ENCODE peak calls at places on chromosomes 5 and 9, in ten cellular contexts. F is pancreas; V is IMR-90; M is heart left ventricle; C is BE2C; P is cardiac muscle cell; H is Panc1; I is left lung; R is Peyer's patch; Q is CD4-positive, alpha-beta memory T cell. G is an unnamed sample.

GRCh38 chr5:15620501-15620900 is 120.5 kb downstream of the FBXL7 start:
- DNase-seq in F (no peak), V (peak; percentile 76), M (peak; percentile 35), C (no peak), P (peak; percentile 90), H (no peak), I (no peak), R (no peak), Q (no peak), G (no peak)

GRCh38 chr5:146852089-146852488 is 26.5 kb downstream of the PPP2R2B start:
- DNase-seq in F (no peak), V (no peak), M (no peak), C (no peak), P (no peak), H (no peak), I (no peak), R (no peak), Q (no peak), G (no peak)

GRCh38 chr5:150320048-150320555 is 17.4 kb upstream of the ARSI start:
- DNase-seq in F (peak; percentile 46), V (peak; percentile 78), M (peak; percentile 54), C (peak; percentile 50), P (peak; percentile 88), H (no peak), I (no peak), R (peak; percentile 72), Q (no peak), G (no peak)

GRCh38 chr9:106707722-106708121 is 155.2 kb upstream of the ZNF462 start:
- DNase-seq in F (no peak), V (no peak), M (peak; percentile 51), C (no peak), P (peak; percentile 48), H (no peak), I (no peak), R (no peak), Q (no peak), G (no peak)

GRCh38 chr9:111961575-111961974 is 65.0 kb downstream of the UGCG start:
- DNase-seq in F (peak; percentile 70), V (peak; percentile 86), M (no peak), C (no peak), P (no peak), H (peak; percentile 71), I (no peak), R (peak; percentile 62), Q (no peak), G (no peak)

GRCh38 chr9:92706218-92706940 is 36.4 kb upstream of the IPPK start:
- DNase-seq in F (no peak), V (no peak), M (no peak), C (peak; percentile 68), P (peak; percentile 39), H (peak; percentile 12), I (no peak), R (no peak), Q (peak; percentile 39), G (no peak)

GRCh38 chr5:14676320-14676719 is 11.8 kb downstream of the OTULIN start:
- DNase-seq in F (peak; percentile 38), V (peak; percentile 40), M (peak; percentile 51), C (no peak), P (peak; percentile 49), H (no peak), I (peak; percentile 64), R (peak; percentile 51), Q (no peak), G (no peak)

GRCh38 chr5:1642621-1643061 is 118.9 kb upstream of the LPCAT1 start:
- DNase-seq in F (no peak), V (no peak), M (no peak), C (no peak), P (no peak), H (no peak), I (peak; percentile 72), R (no peak), Q (no peak), G (no peak)

GRCh38 chr5:34749431-34749872 is 89.5 kb upstream of the TTC23L start:
- DNase-seq in F (no peak), V (peak; percentile 89), M (no peak), C (no peak), P (peak; percentile 66), H (no peak), I (no peak), R (no peak), Q (no peak), G (no peak)

GRCh38 chr5:1555011-1555807 is 31.4 kb upstream of the LPCAT1 start:
- DNase-seq in F (no peak), V (peak; percentile 19), M (no peak), C (no peak), P (peak; percentile 81), H (peak; percentile 98), I (peak; percentile 89), R (peak; percentile 46), Q (no peak), G (no peak)

GRCh38 chr9:126623667-126624452 is 10.1 kb downstream of the LMX1B start:
- DNase-seq in F (no peak), V (no peak), M (no peak), C (no peak), P (no peak), H (no peak), I (peak; percentile 54), R (no peak), Q (no peak), G (no peak)

GRCh38 chr5:179817071-179817840 is 3.4 kb upstream of the SQSTM1 start:
- DNase-seq in F (no peak), V (no peak), M (no peak), C (no peak), P (no peak), H (no peak), I (peak; percentile 90), R (no peak), Q (no peak), G (no peak)

GRCh38 chr5:53779541-53779981 is 219.1 kb downstream of the NDUFS4 start:
- DNase-seq in F (no peak), V (peak; percentile 73), M (peak; percentile 54), C (no peak), P (peak; percentile 79), H (no peak), I (no peak), R (no peak), Q (no peak), G (no peak)

GRCh38 chr9:6646028-6646636 is 603 bp upstream of the GLDC start:
- DNase-seq in F (no peak), V (no peak), M (no peak), C (no peak), P (no peak), H (no peak), I (no peak), R (no peak), Q (peak; percentile 7), G (no peak)

GRCh38 chr5:93120771-93121170 is 460.2 kb downstream of the NR2F1-AS1 start:
- DNase-seq in F (no peak), V (no peak), M (no peak), C (no peak), P (no peak), H (no peak), I (no peak), R (no peak), Q (no peak), G (no peak)

GRCh38 chr5:40833712-40834229 is 1.3 kb downstream of the RPL37 start:
- DNase-seq in F (no peak), V (no peak), M (no peak), C (no peak), P (no peak), H (no peak), I (no peak), R (no peak), Q (no peak), G (no peak)

GRCh38 chr5:157100140-157100679 is 8.6 kb downstream of the HAVCR2 start:
- DNase-seq in F (no peak), V (peak; percentile 61), M (no peak), C (no peak), P (peak; percentile 33), H (peak; percentile 18), I (no peak), R (no peak), Q (no peak), G (no peak)

DNA sequence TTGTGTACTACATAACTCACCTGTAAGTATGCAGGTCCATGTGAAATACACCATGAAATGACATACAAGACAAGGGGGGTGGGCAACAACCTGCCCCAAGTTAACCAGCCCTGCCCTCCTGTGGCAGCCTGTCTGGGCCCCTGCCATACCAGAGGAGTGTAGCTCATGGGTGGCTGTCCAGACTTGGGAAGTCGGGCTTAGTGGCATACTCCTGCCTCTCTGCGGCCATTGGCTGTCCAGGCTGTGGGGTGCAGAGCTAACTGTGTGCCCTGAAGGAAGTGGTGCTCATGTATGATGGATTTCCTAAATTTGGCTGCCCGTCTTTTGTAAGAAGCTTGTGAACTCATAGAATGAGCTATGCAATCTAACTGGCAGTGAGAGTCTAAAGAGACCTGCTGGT is 47.0 kb downstream of the GPR107 start:
- DNase-seq in F (no peak), V (no peak), M (no peak), C (no peak), P (no peak), H (no peak), I (no peak), R (no peak), Q (no peak), G (no peak)
- H3K36me3 ChIP-seq in F (no peaks in the 10 kb centered on the region), V (peaks cover 60% of the 10 kb centered on the region), M (peaks cover 65% of the 10 kb centered on the region), C (peaks cover 43% of the 10 kb centered on the region), P (peaks cover 22% of the 10 kb centered on the region), H (no peaks in the 10 kb centered on the region), I (peaks cover 91% of the 10 kb centered on the region), R (no peaks in the 10 kb centered on the region), Q (peaks cover 49% of the 10 kb centered on the region), G (peaks cover 78% of the 10 kb centered on the region)

GRCh38 chr9:132582276-132582785 is at the start of gene BARHL1:
- DNase-seq in F (no peak), V (no peak), M (no peak), C (no peak), P (no peak), H (no peak), I (no peak), R (no peak), Q (no peak), G (no peak)
- H3K4me3 ChIP-seq in F (peak within 1 kb of the TSS; percentile 35), V (peak within 1 kb of the TSS; percentile 14), M (peak within 1 kb of the TSS; percentile 33), C (peak within 1 kb of the TSS; percentile 50), P (peak within 1 kb of the TSS; percentile 15), H (peak within 1 kb of the TSS; percentile 26), I (peak within 1 kb of the TSS; percentile 14), R (peak within 1 kb of the TSS; percentile 7), Q (no peak within 1 kb of the TSS), G (peak within 1 kb of the TSS; percentile 37)

DNA sequence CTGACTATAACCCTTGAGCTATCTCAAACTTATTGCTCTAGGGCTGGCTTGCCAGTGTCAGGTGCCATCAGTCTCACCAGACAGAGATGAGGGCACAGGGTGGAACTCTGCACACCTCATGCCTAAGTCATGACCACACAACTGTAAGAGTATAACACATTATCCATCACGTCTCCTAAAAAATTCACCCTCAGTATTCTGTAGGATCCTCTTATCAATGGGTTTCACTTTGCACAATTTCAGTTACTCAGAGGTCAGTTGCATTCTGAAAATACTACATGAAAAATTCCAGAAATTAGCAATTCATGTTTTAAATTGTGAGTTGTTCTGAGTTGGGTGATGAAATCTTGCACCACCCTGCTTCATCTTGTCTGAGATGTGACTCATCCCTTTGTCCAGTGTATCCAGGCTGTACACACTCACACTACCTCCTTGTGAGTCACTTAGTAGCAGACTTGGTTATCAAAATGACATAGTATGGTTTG is 690.9 kb upstream of the CDH18 start:
- DNase-seq in F (no peak), V (peak; percentile 86), M (no peak), C (no peak), P (peak; percentile 93), H (peak; percentile 79), I (no peak), R (no peak), Q (no peak), G (no peak)
- H3K4me1 ChIP-seq in F (peaks cover 14% of the 10 kb centered on the region), V (no peaks in the 10 kb centered on the region), M (no peaks in the 10 kb centered on the region), C (peaks cover 6% of the 10 kb centered on the region), P (no peaks in the 10 kb centered on the region), H (no peaks in the 10 kb centered on the region), I (no peaks in the 10 kb centered on the region), R (no peaks in the 10 kb centered on the region), Q (no peaks in the 10 kb centered on the region), G (no peaks in the 10 kb centered on the region)

GRCh38 chr5:82287625-82288024 is 9.5 kb upstream of the RPS23 start:
- DNase-seq in F (no peak), V (no peak), M (no peak), C (no peak), P (no peak), H (no peak), I (no peak), R (no peak), Q (no peak), G (no peak)
- H3K36me3 ChIP-seq in F (no peaks in the 10 kb centered on the region), V (no peaks in the 10 kb centered on the region), M (no peaks in the 10 kb centered on the region), C (no peaks in the 10 kb centered on the region), P (no peaks in the 10 kb centered on the region), H (no peaks in the 10 kb centered on the region), I (no peaks in the 10 kb centered on the region), R (no peaks in the 10 kb centered on the region), Q (no peaks in the 10 kb centered on the region), G (no peaks in the 10 kb centered on the region)